ENCODE peak calls at places on chromosomes 2 and 18, in seven cellular contexts. One of them, this sample, is unnamed.

GRCh38 chr2:85911836-85912692 is 23.3 kb upstream of the ST3GAL5 start:
- DNase-seq in astrocyte of the cerebellum: no peak
- DNase-seq in nephron progenitor cell: no peak
- DNase-seq in stimulated activated CD4-positive, alpha-beta T cell treated with anti-CD3 and anti-CD28 coated beads, Interleukin-2, amount 100 ng/mL, for 24 hours: no peak
- DNase-seq in NCI-H2171 treated with DMSO at 0.1 percent for 48 hours: peak; percentile 10
- DNase-seq in non-pigmented ciliary epithelial cell: no peak
- DNase-seq in A172: peak; percentile 83
- DNase-seq in this sample: peak; percentile 64

GRCh38 chr2:143132360-143132759 is 3.1 kb downstream of the ARHGAP15 start:
- DNase-seq in nephron progenitor cell: no peak
- DNase-seq in astrocyte of the cerebellum: no peak
- DNase-seq in A172: no peak
- DNase-seq in non-pigmented ciliary epithelial cell: no peak
- DNase-seq in NCI-H2171 treated with DMSO at 0.1 percent for 48 hours: no peak
- DNase-seq in stimulated activated CD4-positive, alpha-beta T cell treated with anti-CD3 and anti-CD28 coated beads, Interleukin-2, amount 100 ng/mL, for 24 hours: no peak
- DNase-seq in this sample: peak; percentile 9

GRCh38 chr2:109260116-109260855 is 131.3 kb downstream of the SH3RF3 start:
- DNase-seq in stimulated activated CD4-positive, alpha-beta T cell treated with anti-CD3 and anti-CD28 coated beads, Interleukin-2, amount 100 ng/mL, for 24 hours: no peak
- DNase-seq in non-pigmented ciliary epithelial cell: no peak
- DNase-seq in astrocyte of the cerebellum: no peak
- DNase-seq in nephron progenitor cell: no peak
- DNase-seq in A172: no peak
- DNase-seq in NCI-H2171 treated with DMSO at 0.1 percent for 48 hours: no peak
- DNase-seq in this sample: no peak

GRCh38 chr18:61635901-61636528 is 256.8 kb downstream of the RNF152 start:
- DNase-seq in astrocyte of the cerebellum: peak; percentile 49
- DNase-seq in non-pigmented ciliary epithelial cell: no peak
- DNase-seq in nephron progenitor cell: peak; percentile 46
- DNase-seq in NCI-H2171 treated with DMSO at 0.1 percent for 48 hours: peak; percentile 29
- DNase-seq in A172: no peak
- DNase-seq in stimulated activated CD4-positive, alpha-beta T cell treated with anti-CD3 and anti-CD28 coated beads, Interleukin-2, amount 100 ng/mL, for 24 hours: peak; percentile 46
- DNase-seq in this sample: peak; percentile 60

GRCh38 chr2:64770781-64771334 is 117.1 kb upstream of the SERTAD2 start:
- DNase-seq in astrocyte of the cerebellum: peak; percentile 56
- DNase-seq in stimulated activated CD4-positive, alpha-beta T cell treated with anti-CD3 and anti-CD28 coated beads, Interleukin-2, amount 100 ng/mL, for 24 hours: no peak
- DNase-seq in NCI-H2171 treated with DMSO at 0.1 percent for 48 hours: peak; percentile 15
- DNase-seq in nephron progenitor cell: no peak
- DNase-seq in A172: peak; percentile 94
- DNase-seq in non-pigmented ciliary epithelial cell: peak; percentile 43
- DNase-seq in this sample: no peak

GRCh38 chr2:237128845-237129592 is 43.3 kb downstream of the COPS8 start:
- DNase-seq in stimulated activated CD4-positive, alpha-beta T cell treated with anti-CD3 and anti-CD28 coated beads, Interleukin-2, amount 100 ng/mL, for 24 hours: no peak
- DNase-seq in non-pigmented ciliary epithelial cell: no peak
- DNase-seq in nephron progenitor cell: no peak
- DNase-seq in astrocyte of the cerebellum: no peak
- DNase-seq in A172: no peak
- DNase-seq in NCI-H2171 treated with DMSO at 0.1 percent for 48 hours: no peak
- DNase-seq in this sample: no peak

GRCh38 chr2:189293164-189293563 is 113.6 kb upstream of the COL5A2 start:
- DNase-seq in nephron progenitor cell: no peak
- DNase-seq in astrocyte of the cerebellum: no peak
- DNase-seq in NCI-H2171 treated with DMSO at 0.1 percent for 48 hours: no peak
- DNase-seq in non-pigmented ciliary epithelial cell: no peak
- DNase-seq in stimulated activated CD4-positive, alpha-beta T cell treated with anti-CD3 and anti-CD28 coated beads, Interleukin-2, amount 100 ng/mL, for 24 hours: no peak
- DNase-seq in A172: no peak
- DNase-seq in this sample: peak; percentile 36

GRCh38 chr2:60064687-60065361 is 488.6 kb downstream of the BCL11A start:
- DNase-seq in non-pigmented ciliary epithelial cell: no peak
- DNase-seq in astrocyte of the cerebellum: no peak
- DNase-seq in A172: no peak
- DNase-seq in NCI-H2171 treated with DMSO at 0.1 percent for 48 hours: peak; percentile 60
- DNase-seq in nephron progenitor cell: peak; percentile 20
- DNase-seq in stimulated activated CD4-positive, alpha-beta T cell treated with anti-CD3 and anti-CD28 coated beads, Interleukin-2, amount 100 ng/mL, for 24 hours: no peak
- DNase-seq in this sample: no peak

GRCh38 chr18:35580748-35581534 is 599 bp upstream of the GALNT1 start:
- DNase-seq in A172: peak; percentile 48
- DNase-seq in nephron progenitor cell: peak; percentile 69
- DNase-seq in astrocyte of the cerebellum: no peak
- DNase-seq in non-pigmented ciliary epithelial cell: no peak
- DNase-seq in NCI-H2171 treated with DMSO at 0.1 percent for 48 hours: peak; percentile 68
- DNase-seq in stimulated activated CD4-positive, alpha-beta T cell treated with anti-CD3 and anti-CD28 coated beads, Interleukin-2, amount 100 ng/mL, for 24 hours: peak; percentile 61
- DNase-seq in this sample: peak; percentile 56

GRCh38 chr2:58688813-58689212 is 447.7 kb upstream of the FANCL start:
- DNase-seq in A172: no peak
- DNase-seq in non-pigmented ciliary epithelial cell: no peak
- DNase-seq in stimulated activated CD4-positive, alpha-beta T cell treated with anti-CD3 and anti-CD28 coated beads, Interleukin-2, amount 100 ng/mL, for 24 hours: no peak
- DNase-seq in astrocyte of the cerebellum: no peak
- DNase-seq in NCI-H2171 treated with DMSO at 0.1 percent for 48 hours: no peak
- DNase-seq in nephron progenitor cell: no peak
- DNase-seq in this sample: no peak

GRCh38 chr2:189500456-189501160 is 59.3 kb downstream of the WDR75 start:
- DNase-seq in nephron progenitor cell: no peak
- DNase-seq in NCI-H2171 treated with DMSO at 0.1 percent for 48 hours: no peak
- DNase-seq in astrocyte of the cerebellum: no peak
- DNase-seq in stimulated activated CD4-positive, alpha-beta T cell treated with anti-CD3 and anti-CD28 coated beads, Interleukin-2, amount 100 ng/mL, for 24 hours: no peak
- DNase-seq in non-pigmented ciliary epithelial cell: no peak
- DNase-seq in A172: no peak
- DNase-seq in this sample: no peak

GRCh38 chr2:208049441-208049840 is 24.1 kb upstream of the PLEKHM3 start:
- DNase-seq in astrocyte of the cerebellum: no peak
- DNase-seq in stimulated activated CD4-positive, alpha-beta T cell treated with anti-CD3 and anti-CD28 coated beads, Interleukin-2, amount 100 ng/mL, for 24 hours: no peak
- DNase-seq in nephron progenitor cell: no peak
- DNase-seq in non-pigmented ciliary epithelial cell: no peak
- DNase-seq in A172: no peak
- DNase-seq in NCI-H2171 treated with DMSO at 0.1 percent for 48 hours: no peak
- DNase-seq in this sample: no peak

GRCh38 chr2:235229236-235229635 is 264.6 kb upstream of the AGAP1 start:
- DNase-seq in nephron progenitor cell: no peak
- DNase-seq in A172: no peak
- DNase-seq in non-pigmented ciliary epithelial cell: no peak
- DNase-seq in stimulated activated CD4-positive, alpha-beta T cell treated with anti-CD3 and anti-CD28 coated beads, Interleukin-2, amount 100 ng/mL, for 24 hours: no peak
- DNase-seq in astrocyte of the cerebellum: no peak
- DNase-seq in NCI-H2171 treated with DMSO at 0.1 percent for 48 hours: no peak
- DNase-seq in this sample: no peak

GRCh38 chr2:127932199-127932877 is 46.6 kb upstream of the AMMECR1L start:
- DNase-seq in non-pigmented ciliary epithelial cell: no peak
- DNase-seq in nephron progenitor cell: no peak
- DNase-seq in astrocyte of the cerebellum: no peak
- DNase-seq in A172: peak; percentile 79
- DNase-seq in NCI-H2171 treated with DMSO at 0.1 percent for 48 hours: no peak
- DNase-seq in stimulated activated CD4-positive, alpha-beta T cell treated with anti-CD3 and anti-CD28 coated beads, Interleukin-2, amount 100 ng/mL, for 24 hours: no peak
- DNase-seq in this sample: no peak

GRCh38 chr2:72138011-72138881 is 9.4 kb downstream of the CYP26B1 start:
- DNase-seq in astrocyte of the cerebellum: no peak
- DNase-seq in A172: no peak
- DNase-seq in NCI-H2171 treated with DMSO at 0.1 percent for 48 hours: no peak
- DNase-seq in stimulated activated CD4-positive, alpha-beta T cell treated with anti-CD3 and anti-CD28 coated beads, Interleukin-2, amount 100 ng/mL, for 24 hours: no peak
- DNase-seq in non-pigmented ciliary epithelial cell: no peak
- DNase-seq in nephron progenitor cell: no peak
- DNase-seq in this sample: no peak

GRCh38 chr2:109433926-109434325 is 179.8 kb downstream of the SEPTIN10 start:
- DNase-seq in non-pigmented ciliary epithelial cell: no peak
- DNase-seq in A172: no peak
- DNase-seq in astrocyte of the cerebellum: no peak
- DNase-seq in NCI-H2171 treated with DMSO at 0.1 percent for 48 hours: no peak
- DNase-seq in stimulated activated CD4-positive, alpha-beta T cell treated with anti-CD3 and anti-CD28 coated beads, Interleukin-2, amount 100 ng/mL, for 24 hours: no peak
- DNase-seq in nephron progenitor cell: no peak
- DNase-seq in this sample: no peak

GRCh38 chr2:174827371-174828369 is 63.4 kb upstream of the CHRNA1 start:
- DNase-seq in non-pigmented ciliary epithelial cell: no peak
- DNase-seq in A172: no peak
- DNase-seq in astrocyte of the cerebellum: no peak
- DNase-seq in NCI-H2171 treated with DMSO at 0.1 percent for 48 hours: no peak
- DNase-seq in nephron progenitor cell: no peak
- DNase-seq in stimulated activated CD4-positive, alpha-beta T cell treated with anti-CD3 and anti-CD28 coated beads, Interleukin-2, amount 100 ng/mL, for 24 hours: no peak
- DNase-seq in this sample: no peak

GRCh38 chr2:48112911-48113687 is 206.8 kb upstream of the FBXO11 start:
- DNase-seq in non-pigmented ciliary epithelial cell: no peak
- DNase-seq in astrocyte of the cerebellum: no peak
- DNase-seq in nephron progenitor cell: no peak
- DNase-seq in stimulated activated CD4-positive, alpha-beta T cell treated with anti-CD3 and anti-CD28 coated beads, Interleukin-2, amount 100 ng/mL, for 24 hours: no peak
- DNase-seq in NCI-H2171 treated with DMSO at 0.1 percent for 48 hours: no peak
- DNase-seq in A172: no peak
- DNase-seq in this sample: no peak

GRCh38 chr2:19802088-19802806 is 99.5 kb downstream of the TTC32 start:
- DNase-seq in stimulated activated CD4-positive, alpha-beta T cell treated with anti-CD3 and anti-CD28 coated beads, Interleukin-2, amount 100 ng/mL, for 24 hours: no peak
- DNase-seq in non-pigmented ciliary epithelial cell: no peak
- DNase-seq in NCI-H2171 treated with DMSO at 0.1 percent for 48 hours: no peak
- DNase-seq in astrocyte of the cerebellum: no peak
- DNase-seq in A172: no peak
- DNase-seq in nephron progenitor cell: no peak
- DNase-seq in this sample: no peak

GRCh38 chr2:197097578-197098366 is 171.3 kb upstream of the PGAP1 start:
- DNase-seq in NCI-H2171 treated with DMSO at 0.1 percent for 48 hours: no peak
- DNase-seq in astrocyte of the cerebellum: peak; percentile 89
- DNase-seq in A172: peak; percentile 78
- DNase-seq in nephron progenitor cell: no peak
- DNase-seq in non-pigmented ciliary epithelial cell: peak; percentile 83
- DNase-seq in stimulated activated CD4-positive, alpha-beta T cell treated with anti-CD3 and anti-CD28 coated beads, Interleukin-2, amount 100 ng/mL, for 24 hours: no peak
- DNase-seq in this sample: peak; percentile 83

GRCh38 chr2:45872211-45872610 is 220.7 kb downstream of the PRKCE start:
- DNase-seq in stimulated activated CD4-positive, alpha-beta T cell treated with anti-CD3 and anti-CD28 coated beads, Interleukin-2, amount 100 ng/mL, for 24 hours: no peak
- DNase-seq in non-pigmented ciliary epithelial cell: no peak
- DNase-seq in NCI-H2171 treated with DMSO at 0.1 percent for 48 hours: no peak
- DNase-seq in nephron progenitor cell: no peak
- DNase-seq in astrocyte of the cerebellum: no peak
- DNase-seq in A172: no peak
- DNase-seq in this sample: no peak

GRCh38 chr2:171571721-171572120 is 49.4 kb downstream of the CYBRD1 start:
- DNase-seq in A172: no peak
- DNase-seq in astrocyte of the cerebellum: no peak
- DNase-seq in non-pigmented ciliary epithelial cell: no peak
- DNase-seq in nephron progenitor cell: no peak
- DNase-seq in stimulated activated CD4-positive, alpha-beta T cell treated with anti-CD3 and anti-CD28 coated beads, Interleukin-2, amount 100 ng/mL, for 24 hours: no peak
- DNase-seq in NCI-H2171 treated with DMSO at 0.1 percent for 48 hours: no peak
- DNase-seq in this sample: no peak

This sample was measured in A673.